ENCODE peak calls at places on chromosome 19, in six cellular contexts. C, Q, Y, X, U and I are unnamed samples.

GRCh38 chr19:44282846-44283245 is 22.0 kb downstream of the ZNF235 start:
- DNase-seq in Y (no peak), C (no peak), Q (peak), X (no peak), U (no peak), I (no peak)

GRCh38 chr19:19732579-19733501 is at the start of gene ZNF14:
- DNase-seq in Q (peak), Y (peak), U (peak), X (peak), C (peak), I (peak)

GRCh38 chr19:46471116-46471733 is at the start of gene PNMA8A:
- DNase-seq in C (peak), Q (peak), Y (peak), X (peak), U (peak), I (peak)

GRCh38 chr19:7925171-7925837 is 631 bp downstream of the CTXN1 start:
- DNase-seq in Q (peak), U (peak), Y (peak), C (peak), X (peak), I (peak)

GRCh38 chr19:36331353-36332228 is 47.4 kb downstream of the ZFP14 start:
- DNase-seq in C (peak), U (peak), Q (peak), X (peak), Y (peak), I (peak)

GRCh38 chr19:7219056-7219455 is 75.2 kb downstream of the INSR start:
- DNase-seq in X (no peak), Q (no peak), U (no peak), Y (no peak), C (no peak), I (no peak)

GRCh38 chr19:17926044-17926443 is 6.8 kb upstream of the CCDC124 start:
- DNase-seq in U (no peak), Y (no peak), X (no peak), C (no peak), Q (no peak), I (no peak)

GRCh38 chr19:18672606-18673337 is 10.7 kb upstream of the CRTC1 start:
- DNase-seq in X (no peak), Y (peak), C (no peak), U (no peak), Q (peak), I (peak)

GRCh38 chr19:30328096-30328495 is 44.1 kb upstream of the ZNF536 start:
- DNase-seq in C (no peak), U (no peak), Y (no peak), Q (no peak), X (no peak), I (no peak)

GRCh38 chr19:41863209-41863931 is 3.3 kb downstream of the RPS19 start:
- DNase-seq in X (no peak), C (no peak), Q (no peak), Y (no peak), U (no peak), I (no peak)

GRCh38 chr19:55384576-55385235 is 614 bp upstream of the TMEM238 start:
- DNase-seq in Q (no peak), C (no peak), U (no peak), Y (no peak), X (peak), I (no peak)

GRCh38 chr19:40219721-40220276 is 1.6 kb upstream of the TTC9B start:
- DNase-seq in C (no peak), U (no peak), Q (peak), Y (peak), X (no peak), I (no peak)

GRCh38 chr19:15551183-15552004 is 43.1 kb downstream of the CYP4F22 start:
- DNase-seq in Y (no peak), Q (no peak), U (no peak), C (no peak), X (no peak), I (peak)

GRCh38 chr19:38946229-38947010 is 15.7 kb downstream of the MRPS12 start:
- DNase-seq in Q (no peak), C (no peak), Y (no peak), X (no peak), U (no peak), I (no peak)

GRCh38 chr19:3684817-3685410 is 15.4 kb downstream of the PIP5K1C start:
- DNase-seq in X (no peak), U (no peak), Y (no peak), C (no peak), Q (no peak), I (no peak)

GRCh38 chr19:3691372-3691716 is 8.9 kb downstream of the PIP5K1C start:
- DNase-seq in Y (no peak), X (no peak), Q (no peak), U (no peak), C (no peak), I (no peak)

GRCh38 chr19:3687393-3687773 is 12.9 kb downstream of the PIP5K1C start:
- DNase-seq in C (no peak), X (no peak), U (no peak), Y (no peak), Q (no peak), I (no peak)

GRCh38 chr19:3690551-3691371 is 9.5 kb downstream of the PIP5K1C start:
- DNase-seq in C (no peak), X (no peak), U (no peak), Q (no peak), Y (no peak), I (no peak)

DNA sequence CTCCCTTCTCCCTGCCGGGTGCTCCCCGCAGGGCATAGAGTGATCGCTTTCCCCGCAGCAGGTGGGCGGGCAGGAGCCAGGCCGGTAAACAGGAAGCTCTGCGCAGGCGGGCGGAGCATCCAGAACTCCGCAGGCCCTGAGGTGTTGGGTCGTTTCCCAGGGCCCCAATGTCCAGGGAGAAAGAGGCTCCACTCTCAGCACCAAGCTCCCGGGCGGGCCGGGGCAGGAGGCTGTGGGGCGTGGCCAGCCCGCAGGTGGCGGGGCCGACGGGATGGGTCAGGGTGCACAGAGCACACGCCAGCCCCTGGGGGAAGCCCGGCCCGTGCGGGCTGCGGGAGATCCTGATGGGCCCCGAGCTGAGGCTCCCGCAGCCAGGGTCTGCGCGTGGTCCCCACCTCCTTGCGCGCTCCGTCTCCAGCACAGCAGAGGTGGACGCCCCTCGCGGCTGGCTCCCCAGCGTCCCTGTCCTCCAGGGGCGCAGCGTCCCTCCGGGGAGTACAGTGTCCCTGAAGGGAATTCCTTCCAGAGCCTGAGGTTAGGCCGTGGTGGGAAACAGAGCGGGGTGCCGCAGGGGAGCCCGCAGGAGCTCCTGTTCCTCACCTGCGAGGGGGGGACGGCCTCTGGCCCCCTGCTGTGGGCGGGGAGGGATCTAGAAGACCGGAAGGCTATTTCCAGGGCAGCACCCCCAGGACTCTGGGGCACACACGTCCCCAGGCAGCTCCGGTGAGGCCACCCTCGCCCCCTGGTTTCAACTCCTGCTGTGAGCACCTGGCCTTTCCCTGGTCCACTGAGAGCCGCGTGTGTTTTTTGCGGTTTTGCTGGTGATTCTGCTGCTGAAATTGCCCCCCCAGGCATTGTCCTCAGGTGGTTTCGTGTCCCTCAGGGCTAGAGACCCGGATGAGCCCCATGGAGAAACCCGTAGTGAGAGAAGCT is 12.2 kb downstream of the PIP5K1C start:
- DNase-seq in Y (no peak), U (peak), X (no peak), C (no peak), Q (no peak), I (peak)
- H4K8ac ChIP-seq in Y (peak), U (no peak), X (peak), C (peak), Q (no peak), I (no peak)

DNA sequence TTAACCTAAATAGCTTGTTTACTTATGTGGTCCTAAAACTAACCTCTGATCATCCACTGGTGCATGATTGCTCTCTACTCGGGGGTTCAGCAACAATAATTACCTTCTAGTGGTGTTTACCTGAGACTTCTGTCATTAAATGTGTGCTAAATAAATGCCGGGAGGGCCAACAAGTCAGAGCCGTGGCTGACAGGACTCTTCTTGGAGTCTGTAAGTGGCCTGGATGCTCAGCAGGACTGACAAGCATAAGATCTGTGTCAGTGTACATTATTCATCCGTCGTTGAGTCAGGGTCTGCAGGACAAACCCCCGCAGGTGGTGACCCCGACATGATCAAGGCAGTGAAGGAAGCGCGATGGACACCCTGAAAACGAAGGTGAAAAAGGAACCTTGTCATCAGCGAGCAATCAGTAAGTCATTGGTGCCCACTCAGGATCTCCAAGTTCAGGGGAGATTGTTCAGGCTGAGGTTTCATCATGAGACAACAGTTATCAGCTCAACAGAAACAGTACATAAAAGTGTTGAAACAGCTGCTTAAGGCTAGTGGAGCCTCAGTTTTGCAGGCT is 1466.9 kb downstream of the UQCRFS1 start:
- DNase-seq in U (no peak), X (peak), Y (no peak), C (no peak), Q (no peak), I (no peak)
- H3K4me3 ChIP-seq in U (no peak), X (no peak), Y (no peak), C (no peak), Q (no peak), I (no peak)

GRCh38 chr19:34191355-34191962 is 19.2 kb downstream of the LSM14A start:
- DNase-seq in U (no peak), Y (no peak), C (no peak), Q (no peak), X (no peak), I (no peak)
- H3K4me2 ChIP-seq in U (no peak), Y (no peak), C (no peak), Q (no peak), X (no peak), I (no peak)

GRCh38 chr19:343941-344624 is 513 bp downstream of the MIER2 start:
- DNase-seq in U (no peak), Q (no peak), Y (peak), X (peak), C (peak), I (peak)

GRCh38 chr19:342128-342455 is 2.5 kb downstream of the MIER2 start:
- DNase-seq in Q (no peak), U (no peak), C (no peak), Y (no peak), X (no peak), I (no peak)

GRCh38 chr19:341386-342127 is 3.0 kb downstream of the MIER2 start:
- DNase-seq in C (no peak), X (no peak), U (no peak), Q (no peak), Y (no peak), I (no peak)

GRCh38 chr19:343451-343931 is 1.1 kb downstream of the MIER2 start:
- DNase-seq in Q (no peak), U (no peak), X (no peak), Y (no peak), C (no peak), I (no peak)

GRCh38 chr19:342801-343421 is 1.7 kb downstream of the MIER2 start:
- DNase-seq in C (no peak), U (no peak), Q (peak), X (no peak), Y (peak), I (no peak)
- H4K8ac ChIP-seq in C (no peak), U (no peak), Q (peak), X (no peak), Y (peak), I (no peak)

DNA sequence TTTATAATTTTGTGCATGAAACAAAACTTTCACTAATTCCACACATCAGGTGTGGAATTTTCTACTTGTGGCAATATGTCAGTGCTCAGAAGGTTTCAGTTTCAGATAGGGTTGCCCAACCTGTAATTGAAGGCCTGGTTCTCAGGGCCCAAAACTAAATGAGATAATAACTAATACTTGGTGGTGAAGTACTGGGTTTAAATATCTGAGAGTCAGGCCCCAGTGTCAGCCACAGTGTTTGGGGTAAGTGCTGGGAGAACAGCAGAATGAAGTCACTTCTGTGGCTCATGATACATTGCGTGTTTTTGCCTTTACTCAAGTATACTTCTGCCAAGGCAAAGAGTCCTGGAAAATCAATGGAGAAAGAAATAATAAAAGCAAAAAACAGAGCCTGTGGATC is 5.6 kb downstream of the SAFB start:
- DNase-seq in Y (peak), X (no peak), Q (peak), C (no peak), U (no peak), I (no peak)
- H3K4me3 ChIP-seq in Y (peak), X (no peak), Q (no peak), C (no peak), U (no peak), I (no peak)

GRCh38 chr19:14366529-14366928 is 14.7 kb upstream of the ADGRE5 start:
- DNase-seq in U (peak), Q (peak), C (no peak), X (peak), Y (peak), I (peak)
- H3K4me2 ChIP-seq in U (no peak), Q (peak), C (no peak), X (no peak), Y (no peak), I (no peak)

GRCh38 chr19:10505583-10506229 is 2.5 kb upstream of the KEAP1 start:
- DNase-seq in Y (peak), X (peak), U (peak), C (peak), Q (peak), I (peak)
- H4K8ac ChIP-seq in Y (no peak), X (no peak), U (no peak), C (no peak), Q (peak), I (no peak)

GRCh38 chr19:11088508-11089253 is 582 bp upstream of the LDLR start:
- DNase-seq in Y (peak), C (no peak), Q (no peak), X (no peak), U (no peak), I (no peak)

GRCh38 chr19:11090264-11091032 is 1.2 kb downstream of the LDLR start:
- DNase-seq in U (peak), X (peak), C (peak), Q (peak), Y (peak), I (peak)

GRCh38 chr19:11089254-11090013 is at the start of gene LDLR:
- DNase-seq in X (peak), C (peak), Q (peak), U (peak), Y (peak), I (peak)

GRCh38 chr19:11091343-11092153 is 2.3 kb downstream of the LDLR start:
- DNase-seq in C (no peak), U (peak), Y (peak), X (no peak), Q (peak), I (peak)

GRCh38 chr19:11087870-11088507 is 1.3 kb upstream of the LDLR start:
- DNase-seq in Q (no peak), U (no peak), Y (no peak), C (no peak), X (no peak), I (no peak)
- H3K4me3 ChIP-seq in Q (no peak), U (no peak), Y (peak), C (no peak), X (no peak), I (no peak)